ENCODE peak calls at places on chromosomes 16 and 17, in four cellular contexts. Z is H1, C is GM12878, X is HepG2. B is an unnamed sample.

GRCh38 chr17:57440522-57441269 is 184.4 kb downstream of the MSI2 start:
- DNase-seq in Z (peak), C (peak), X (peak), B (peak)

GRCh38 chr16:70647461-70648359 is 1.4 kb downstream of the IL34 start:
- DNase-seq in Z (no peak), C (no peak), X (no peak), B (no peak)

GRCh38 chr16:7381671-7382070 is 49.0 kb downstream of the RBFOX1 start:
- DNase-seq in Z (no peak), C (no peak), X (no peak), B (no peak)

GRCh38 chr17:39209317-39210092 is 9.4 kb downstream of the RPL19 start:
- DNase-seq in Z (no peak), C (no peak), X (no peak), B (peak)

GRCh38 chr16:67345401-67345800 is 18.8 kb downstream of the LRRC36 start:
- DNase-seq in Z (no peak), C (no peak), X (no peak), B (no peak)

GRCh38 chr17:27940503-27940902 is 47.3 kb upstream of the LYRM9 start:
- DNase-seq in Z (no peak), C (no peak), X (no peak), B (no peak)

GRCh38 chr17:38881600-38882191 is 11.8 kb downstream of the LASP1 start:
- DNase-seq in Z (no peak), C (no peak), X (no peak), B (peak)

GRCh38 chr16:88566158-88566557 is 4.0 kb upstream of the ZC3H18 start:
- DNase-seq in Z (no peak), C (no peak), X (no peak), B (no peak)

GRCh38 chr16:87558682-87559081 is 43.6 kb upstream of the JPH3 start:
- DNase-seq in Z (no peak), C (no peak), X (no peak), B (no peak)

GRCh38 chr16:12513057-12513790 is 290.5 kb downstream of the CPPED1 start:
- DNase-seq in Z (no peak), C (no peak), X (no peak), B (no peak)

GRCh38 chr17:59108400-59109102 is 1.9 kb upstream of the TRIM37 start:
- DNase-seq in Z (no peak), C (no peak), X (no peak), B (no peak)

GRCh38 chr16:88504489-88505404 is 51.7 kb downstream of the ZFPM1 start:
- DNase-seq in Z (no peak), C (no peak), X (peak), B (no peak)

GRCh38 chr17:29800457-29800856 is 129.6 kb downstream of the SSH2 start:
- DNase-seq in Z (no peak), C (no peak), X (no peak), B (no peak)

GRCh38 chr17:66548659-66549311 is 246.4 kb downstream of the PRKCA start:
- DNase-seq in Z (no peak), C (no peak), X (no peak), B (no peak)

GRCh38 chr17:76199466-76199865 is 40.8 kb downstream of the RNF157 start:
- DNase-seq in Z (no peak), C (no peak), X (no peak), B (no peak)

GRCh38 chr17:77959216-77959925 is 868 bp downstream of the TNRC6C start:
- DNase-seq in Z (no peak), C (no peak), X (no peak), B (no peak)

GRCh38 chr17:77449373-77449907 is 308.7 kb downstream of the SEC14L1 start:
- DNase-seq in Z (no peak), C (no peak), X (no peak), B (no peak)

GRCh38 chr16:84397090-84397489 is 28.8 kb downstream of the ATP2C2 start:
- DNase-seq in Z (no peak), C (no peak), X (no peak), B (peak)

GRCh38 chr16:84391151-84391873 is 23.0 kb downstream of the ATP2C2 start:
- DNase-seq in Z (no peak), C (no peak), X (no peak), B (no peak)

DNA sequence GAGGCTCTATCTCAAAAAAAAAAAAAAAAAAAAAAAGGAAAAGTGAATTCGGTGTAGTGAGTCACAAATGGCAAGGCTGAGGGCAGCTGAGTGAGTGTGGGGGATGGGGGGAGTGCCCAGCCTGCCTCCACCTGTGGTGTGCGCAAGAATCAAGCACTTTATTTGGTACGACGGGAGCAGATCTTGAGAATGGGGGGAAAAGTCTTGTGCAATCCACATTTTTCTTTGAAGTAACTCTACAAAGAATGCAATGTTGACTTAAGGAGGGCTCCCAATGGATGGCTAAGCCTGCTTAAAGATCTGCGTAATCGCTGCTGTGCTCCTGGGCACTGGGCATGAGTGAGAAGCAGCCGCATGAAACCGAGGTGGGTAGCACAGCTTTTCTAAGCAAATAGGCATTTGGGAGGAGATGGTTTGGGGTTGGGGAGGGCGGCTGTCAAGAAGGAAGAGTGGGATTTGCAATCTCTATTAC is 28.2 kb downstream of the ATP2C2 start:
- DNase-seq in Z (no peak), C (no peak), X (no peak), B (no peak)
- TF ChIP-seq ATF2 in Z (no peak), C (no peak), X (no peak), B (no peak)

GRCh38 chr16:69413045-69413664 is 11.3 kb upstream of the CYB5B start:
- DNase-seq in Z (no peak), C (no peak), X (peak), B (no peak)

GRCh38 chr16:69410285-69410990 is 14.0 kb upstream of the CYB5B start:
- DNase-seq in Z (no peak), C (no peak), X (no peak), B (no peak)

GRCh38 chr16:69412287-69412686 is 12.1 kb upstream of the CYB5B start:
- DNase-seq in Z (no peak), C (no peak), X (no peak), B (no peak)

GRCh38 chr16:69408451-69408850 is 16.0 kb upstream of the CYB5B start:
- DNase-seq in Z (no peak), C (no peak), X (no peak), B (no peak)

DNA sequence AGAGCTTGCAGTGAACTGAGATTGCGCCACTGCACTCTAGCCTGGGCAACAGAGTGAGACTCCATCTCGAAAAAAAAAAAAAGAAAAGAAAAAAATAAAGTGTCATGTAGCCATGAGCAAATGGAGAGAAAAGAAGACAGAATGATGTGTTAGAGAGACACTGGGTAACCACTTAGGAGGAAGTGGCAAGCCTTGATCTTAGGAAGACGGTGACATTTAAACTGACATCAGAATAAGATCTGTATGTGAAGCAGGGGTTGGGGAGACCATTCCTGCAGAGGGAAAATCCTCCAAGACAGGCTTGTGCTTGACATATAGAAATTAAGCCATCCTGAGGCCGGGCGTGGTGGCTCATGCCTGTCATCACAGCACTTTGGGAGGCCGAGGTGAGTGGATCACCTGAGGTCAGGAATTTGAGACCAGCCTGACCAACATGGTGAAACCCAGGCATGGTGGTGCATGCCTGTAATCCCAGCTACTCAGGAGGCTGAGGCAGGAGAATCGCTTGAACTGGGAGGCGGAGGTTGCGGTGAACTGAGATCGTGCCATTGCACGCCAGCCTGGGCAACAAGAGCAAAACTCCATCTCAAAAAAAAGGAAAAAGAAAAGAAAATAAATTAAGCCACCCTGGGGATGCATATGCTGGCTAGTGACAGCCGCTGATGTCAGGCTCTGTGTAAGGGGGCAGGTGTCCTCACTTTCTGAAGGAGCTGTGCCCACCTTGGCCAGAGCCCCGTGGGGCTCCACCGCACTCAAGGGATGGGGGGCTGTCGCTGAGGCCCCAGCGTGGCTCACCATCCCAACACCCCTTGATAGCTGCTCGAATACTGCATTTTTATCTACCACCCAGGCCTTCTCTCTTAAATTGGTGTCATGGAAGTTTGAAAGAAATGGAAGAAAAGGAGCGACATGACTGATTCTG is 13.1 kb upstream of the CYB5B start:
- DNase-seq in Z (no peak), C (no peak), X (no peak), B (no peak)
- TF ChIP-seq SRF in Z (no peak), C (no peak), X (no peak), B (no peak)

GRCh38 chr16:46961373-46962353 is 11.8 kb downstream of the DNAJA2 start:
- DNase-seq in Z (no peak), C (no peak), X (no peak), B (no peak)
- TF ChIP-seq ATF2 in Z (no peak), C (no peak), X (no peak), B (no peak)

DNA sequence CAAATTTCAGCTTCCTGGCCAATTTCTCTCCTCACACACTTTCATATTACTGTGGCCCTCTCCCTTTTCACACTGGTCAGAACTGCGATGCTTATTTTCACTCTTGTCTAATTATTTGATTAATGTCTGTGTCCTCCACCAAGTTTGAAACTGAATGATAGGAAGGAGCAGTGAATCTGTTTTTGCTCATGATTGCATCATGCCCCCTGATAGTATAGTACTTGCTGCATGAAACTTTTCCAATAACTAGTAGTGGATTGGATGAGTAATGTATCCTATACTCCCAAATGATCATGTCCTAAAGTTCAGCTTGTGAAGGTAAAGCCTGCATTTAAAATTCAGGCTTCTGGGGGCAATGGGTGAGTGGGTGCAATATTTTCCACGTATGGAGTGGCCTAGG is 121.2 kb downstream of the ASIC2 start:
- DNase-seq in Z (no peak), C (no peak), X (no peak), B (no peak)
- TF ChIP-seq SRF in Z (no peak), C (no peak), X (no peak), B (no peak)

GRCh38 chr16:2002406-2003230 is 7.0 kb downstream of the ZNF598 start:
- DNase-seq in Z (no peak), C (no peak), X (no peak), B (no peak)
- TF ChIP-seq ATF2 in Z (no peak), C (no peak), X (no peak), B (no peak)

GRCh38 chr17:80868022-80868609 is 123.5 kb upstream of the CHMP6 start:
- DNase-seq in Z (no peak), C (no peak), X (no peak), B (no peak)

GRCh38 chr17:80862978-80863377 is 128.7 kb upstream of the CHMP6 start:
- DNase-seq in Z (no peak), C (no peak), X (no peak), B (no peak)

GRCh38 chr17:80864751-80865150 is 126.9 kb upstream of the CHMP6 start:
- DNase-seq in Z (no peak), C (no peak), X (no peak), B (no peak)

GRCh38 chr17:80863626-80864025 is 128.0 kb upstream of the CHMP6 start:
- DNase-seq in Z (no peak), C (no peak), X (no peak), B (no peak)

DNA sequence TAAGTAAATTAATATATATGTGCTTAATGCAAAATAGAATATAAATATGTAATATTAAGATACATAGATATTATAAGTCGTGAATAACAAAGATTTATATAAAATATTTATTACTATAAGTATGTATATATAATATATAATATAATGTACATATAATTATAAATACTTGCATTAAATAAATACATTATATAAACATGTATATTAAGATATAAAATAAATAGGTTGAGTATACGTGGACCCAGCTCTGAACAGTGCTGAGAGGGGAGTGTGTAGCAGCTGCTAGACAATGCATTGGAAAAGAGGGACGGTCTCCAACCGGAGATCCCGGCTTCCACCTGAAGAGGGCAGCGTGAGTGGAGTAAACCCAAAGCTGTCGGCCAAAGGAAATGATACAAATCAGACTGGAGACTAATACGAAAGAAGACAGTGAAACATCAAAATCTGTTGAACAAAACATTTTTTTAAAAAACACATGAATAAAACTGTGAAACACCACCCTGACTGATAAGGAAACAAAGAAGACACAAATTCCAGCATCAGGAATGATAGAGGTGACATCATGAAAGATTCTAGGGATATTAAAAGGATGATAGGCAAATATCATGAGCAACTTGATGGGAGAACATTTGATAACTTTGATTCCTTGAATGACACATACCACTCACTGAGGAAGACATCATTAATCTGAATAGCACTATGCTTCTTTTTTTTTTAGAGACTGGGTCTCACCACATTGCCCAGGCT is 125.4 kb upstream of the CHMP6 start:
- DNase-seq in Z (no peak), C (peak), X (peak), B (peak)
- TF ChIP-seq SRF in Z (no peak), C (no peak), X (no peak), B (no peak)

GRCh38 chr17:7407483-7408231 is at the start of gene NLGN2:
- DNase-seq in Z (no peak), C (no peak), X (no peak), B (no peak)

GRCh38 chr17:7407033-7407432 is 612 bp upstream of the NLGN2 start:
- DNase-seq in Z (no peak), C (no peak), X (no peak), B (no peak)

GRCh38 chr17:7408863-7409262 is 1.2 kb downstream of the NLGN2 start:
- DNase-seq in Z (no peak), C (no peak), X (no peak), B (no peak)

GRCh38 chr17:7409716-7410115 is 2.1 kb downstream of the NLGN2 start:
- DNase-seq in Z (no peak), C (no peak), X (no peak), B (no peak)

GRCh38 chr17:7408341-7408740 is 696 bp downstream of the NLGN2 start:
- DNase-seq in Z (no peak), C (no peak), X (no peak), B (no peak)
- TF ChIP-seq ATF2 in Z (no peak), C (no peak), X (no peak), B (no peak)

B was measured in K562.